ENCODE peak calls at places on chromosomes 4 and X, in eight cellular contexts. B, M, C, R, Q, D, N and V are unnamed samples.

GRCh38 chrX:56726609-56727008 is 2.4 kb upstream of the NBDY start:
- ATAC-seq in C (no peak), M (peak; percentile 27), R (no peak), Q (no peak), N (peak; percentile 58), B (peak; percentile 55), D (no peak), V (peak; percentile 64)

GRCh38 chr4:138510053-138510452 is 267.9 kb upstream of the SLC7A11 start:
- ATAC-seq in M (no peak), R (no peak), Q (no peak), N (no peak), B (no peak), C (no peak), D (no peak), V (no peak)

GRCh38 chrX:124805486-124805885 is 459.1 kb downstream of the SH2D1A start:
- ATAC-seq in M (no peak), Q (no peak), N (no peak), B (no peak), R (no peak), C (no peak), D (no peak), V (no peak)

GRCh38 chr4:22454216-22454838 is 61.5 kb downstream of the ADGRA3 start:
- ATAC-seq in M (no peak), D (no peak), Q (no peak), N (no peak), R (no peak), B (no peak), C (no peak), V (no peak)

GRCh38 chr4:183905593-183906485 is 732 bp downstream of the STOX2 start:
- ATAC-seq in C (peak; percentile 75), R (peak; percentile 45), B (peak; percentile 55), M (peak; percentile 51), D (peak; percentile 61), Q (no peak), N (peak; percentile 60), V (peak; percentile 54)

GRCh38 chrX:155993421-155993820 is 4.1 kb upstream of the IL9R start:
- ATAC-seq in D (no peak), R (no peak), N (no peak), M (no peak), Q (no peak), C (no peak), B (no peak), V (no peak)

GRCh38 chr4:77025643-77026321 is 50.0 kb downstream of the CCNI start:
- ATAC-seq in Q (no peak), N (no peak), D (no peak), M (no peak), R (no peak), C (no peak), B (peak; percentile 95), V (no peak)

GRCh38 chrX:19630776-19631707 is 115.7 kb upstream of the MAP3K15 start:
- ATAC-seq in D (no peak), B (no peak), M (no peak), N (no peak), Q (no peak), C (no peak), R (no peak), V (no peak)

GRCh38 chr4:126405369-126405982 is 1090.7 kb downstream of the FAT4 start:
- ATAC-seq in Q (no peak), D (peak; percentile 20), C (peak; percentile 16), R (no peak), N (no peak), B (no peak), M (no peak), V (peak; percentile 32)

GRCh38 chr4:88629826-88630225 is 37.5 kb downstream of the HERC3 start:
- ATAC-seq in M (no peak), B (no peak), N (no peak), R (no peak), D (no peak), Q (no peak), C (no peak), V (no peak)

GRCh38 chr4:113436360-113436759 is 325.2 kb downstream of the CAMK2D start:
- ATAC-seq in N (no peak), R (peak; percentile 39), Q (no peak), C (peak; percentile 50), D (peak; percentile 85), M (peak; percentile 30), B (no peak), V (no peak)

GRCh38 chr4:100742045-100742444 is 224.2 kb upstream of the EMCN start:
- ATAC-seq in M (peak; percentile 32), D (no peak), B (no peak), Q (no peak), C (no peak), N (no peak), R (no peak), V (no peak)

GRCh38 chr4:183458005-183458404 is 13.6 kb downstream of the CDKN2AIP start:
- ATAC-seq in R (no peak), C (no peak), D (no peak), M (no peak), Q (no peak), N (no peak), B (no peak), V (no peak)

GRCh38 chrX:103362504-103362903 is 6.2 kb downstream of the TCEAL9 start:
- ATAC-seq in Q (no peak), B (no peak), C (no peak), D (no peak), R (no peak), M (no peak), N (no peak), V (no peak)

GRCh38 chrX:23331701-23332100 is 2.9 kb upstream of the PTCHD1 start:
- ATAC-seq in R (no peak), Q (no peak), N (no peak), D (no peak), C (no peak), B (no peak), M (no peak), V (no peak)

GRCh38 chr4:113375964-113376666 is 326.7 kb downstream of the ANK2 start:
- ATAC-seq in N (no peak), C (no peak), M (no peak), Q (no peak), R (no peak), D (no peak), B (no peak), V (no peak)

GRCh38 chr4:83125738-83126141 is 11.2 kb upstream of the PLAC8 start:
- ATAC-seq in M (no peak), C (peak; percentile 38), R (no peak), Q (peak; percentile 78), D (no peak), B (peak; percentile 76), N (peak; percentile 75), V (no peak)

GRCh38 chr4:85302193-85302736 is 172.7 kb upstream of the ARHGAP24 start:
- ATAC-seq in N (no peak), C (no peak), Q (no peak), M (no peak), D (no peak), R (no peak), B (no peak), V (no peak)

GRCh38 chrX:154328646-154329045 is 33.1 kb downstream of the TKTL1 start:
- ATAC-seq in C (no peak), R (no peak), Q (no peak), D (no peak), M (no peak), B (no peak), N (no peak), V (no peak)

GRCh38 chrX:124098089-124098488 is 136.6 kb downstream of the STAG2 start:
- ATAC-seq in R (no peak), C (no peak), M (no peak), B (no peak), N (no peak), D (no peak), Q (no peak), V (no peak)

GRCh38 chr4:26372525-26373172 is 51.8 kb downstream of the RBPJ start:
- ATAC-seq in C (peak; percentile 30), Q (peak; percentile 86), B (peak; percentile 92), N (peak; percentile 58), D (peak; percentile 50), M (peak; percentile 58), R (no peak), V (peak; percentile 23)

GRCh38 chr4:39452860-39453587 is 5.7 kb downstream of the RPL9 start:
- ATAC-seq in D (no peak), B (no peak), Q (no peak), C (no peak), M (no peak), R (no peak), N (no peak), V (no peak)

GRCh38 chr4:3316146-3316545 is 23.3 kb downstream of the RGS12 start:
- ATAC-seq in N (no peak), C (no peak), R (no peak), D (no peak), M (no peak), Q (no peak), B (no peak), V (no peak)

GRCh38 chr4:92090887-92091286 is 212.9 kb upstream of the GRID2 start:
- ATAC-seq in R (no peak), B (no peak), N (no peak), C (no peak), D (no peak), Q (no peak), M (no peak), V (no peak)

GRCh38 chrX:43741843-43742573 is 85.9 kb downstream of the MAOA start:
- ATAC-seq in R (peak; percentile 21), N (no peak), D (peak; percentile 95), C (peak; percentile 73), Q (no peak), M (no peak), B (no peak), V (peak; percentile 42)

GRCh38 chr4:111136438-111136837 is 513.6 kb upstream of the PITX2 start:
- ATAC-seq in N (no peak), R (no peak), C (no peak), M (peak; percentile 12), D (no peak), Q (no peak), B (no peak), V (no peak)

GRCh38 chrX:2351999-2352995 is 148.5 kb downstream of the DHRSX start:
- ATAC-seq in C (no peak), Q (no peak), R (no peak), M (peak; percentile 75), B (no peak), N (no peak), D (no peak), V (no peak)

GRCh38 chr4:25890653-25891485 is 23.2 kb upstream of the SMIM20 start:
- ATAC-seq in N (no peak), M (no peak), C (no peak), R (no peak), Q (no peak), D (no peak), B (no peak), V (no peak)